ENCODE peak calls at places on chromosomes 4 and X, in four cellular contexts. K, R, H and Z are unnamed samples.

GRCh38 chr4:47203593-47203992 is 172.2 kb downstream of the GABRB1 start:
- DNase-seq in K (no peak), R (no peak), H (no peak), Z (no peak)

GRCh38 chr4:144782345-144782744 is 136.4 kb downstream of the HHIP start:
- DNase-seq in K (no peak), R (no peak), H (no peak), Z (peak)

GRCh38 chr4:48557478-48557877 is 67.4 kb downstream of the ZAR1 start:
- DNase-seq in K (no peak), R (no peak), H (peak), Z (peak)

GRCh38 chr4:26020083-26020668 is 106.2 kb downstream of the SMIM20 start:
- DNase-seq in K (no peak), R (no peak), H (peak), Z (no peak)

GRCh38 chr4:110292994-110293744 is 94.8 kb upstream of the ELOVL6 start:
- DNase-seq in K (no peak), R (no peak), H (no peak), Z (no peak)

GRCh38 chr4:147984065-147984777 is 252.3 kb downstream of the ARHGAP10 start:
- DNase-seq in K (peak), R (peak), H (peak), Z (peak)

GRCh38 chr4:1298461-1298860 is 8.8 kb downstream of the MAEA start:
- DNase-seq in K (no peak), R (no peak), H (no peak), Z (no peak)

GRCh38 chr4:3437582-3437936 is 4.2 kb upstream of the HGFAC start:
- DNase-seq in K (no peak), R (no peak), H (no peak), Z (no peak)

GRCh38 chrX:105552395-105552794 is 269.9 kb upstream of the NRK start:
- DNase-seq in K (no peak), R (no peak), H (no peak), Z (no peak)

GRCh38 chrX:6460893-6461490 is 73.9 kb downstream of the VCX3A start:
- DNase-seq in K (no peak), R (no peak), H (no peak), Z (no peak)

GRCh38 chr4:1713003-1713397 is 881 bp upstream of the SLBP start:
- DNase-seq in K (no peak), R (no peak), H (no peak), Z (peak)

GRCh38 chr4:163448541-163449203 is 24.9 kb downstream of the TKTL2 start:
- DNase-seq in K (no peak), R (no peak), H (no peak), Z (no peak)

GRCh38 chrX:108447303-108447702 is 7.7 kb downstream of the COL4A5 start:
- DNase-seq in K (no peak), R (no peak), H (no peak), Z (no peak)

GRCh38 chr4:113821851-113822250 is 60.3 kb upstream of the CAMK2D start:
- DNase-seq in K (no peak), R (no peak), H (no peak), Z (no peak)

GRCh38 chrX:150704030-150704613 is 10.9 kb downstream of the MTMR1 start:
- DNase-seq in K (no peak), R (no peak), H (peak), Z (no peak)

GRCh38 chr4:154838694-154839093 is 57.6 kb downstream of the RBM46 start:
- DNase-seq in K (no peak), R (no peak), H (no peak), Z (no peak)

GRCh38 chr4:140851032-140851636 is 94.9 kb upstream of the TBC1D9 start:
- DNase-seq in K (peak), R (peak), H (no peak), Z (peak)

GRCh38 chr4:127857641-127858040 is 23.1 kb upstream of the PLK4 start:
- DNase-seq in K (no peak), R (no peak), H (no peak), Z (no peak)

GRCh38 chr4:79917246-79917645 is 155.8 kb downstream of the ANTXR2 start:
- DNase-seq in K (peak), R (peak), H (peak), Z (no peak)

GRCh38 chr4:6478546-6479220 is 6.3 kb upstream of the PPP2R2C start:
- DNase-seq in K (no peak), R (no peak), H (no peak), Z (no peak)

GRCh38 chrX:18895157-18895952 is 88.6 kb downstream of the PHKA2 start:
- DNase-seq in K (no peak), R (no peak), H (no peak), Z (no peak)

GRCh38 chr4:127188847-127189246 is 443.9 kb upstream of the INTU start:
- DNase-seq in K (no peak), R (no peak), H (no peak), Z (peak)

GRCh38 chr4:146087856-146088255 is 87.7 kb upstream of the LSM6 start:
- DNase-seq in K (no peak), R (no peak), H (no peak), Z (no peak)

GRCh38 chr4:106034751-106035150 is 139.5 kb downstream of the NPNT start:
- DNase-seq in K (no peak), R (no peak), H (no peak), Z (no peak)

GRCh38 chrX:74250574-74250973 is 53.4 kb upstream of the ZCCHC13 start:
- DNase-seq in K (no peak), R (no peak), H (no peak), Z (no peak)

GRCh38 chr4:112951362-112951962 is 98.0 kb upstream of the ANK2 start:
- DNase-seq in K (no peak), R (no peak), H (no peak), Z (no peak)

GRCh38 chr4:177239878-177240277 is 69.8 kb upstream of the NEIL3 start:
- DNase-seq in K (no peak), R (no peak), H (no peak), Z (no peak)

GRCh38 chr4:69518543-69519198 is 23.0 kb upstream of the UGT2B4 start:
- DNase-seq in K (no peak), R (no peak), H (no peak), Z (no peak)

GRCh38 chrX:23592741-23593140 is 74.6 kb upstream of the PRDX4 start:
- DNase-seq in K (no peak), R (no peak), H (no peak), Z (no peak)

GRCh38 chr4:120557372-120557771 is 365.2 kb downstream of the PRDM5 start:
- DNase-seq in K (no peak), R (no peak), H (no peak), Z (no peak)

GRCh38 chr4:55732864-55733263 is 86.7 kb upstream of the EXOC1L start:
- DNase-seq in K (no peak), R (no peak), H (no peak), Z (no peak)

GRCh38 chr4:73653695-73654106 is 33.5 kb upstream of the RASSF6 start:
- DNase-seq in K (peak), R (peak), H (no peak), Z (peak)

GRCh38 chrX:101136235-101136634 is 38.2 kb downstream of the CENPI start:
- DNase-seq in K (no peak), R (no peak), H (no peak), Z (no peak)

GRCh38 chrX:153778684-153779101 is 2.1 kb upstream of the SRPK3 start:
- DNase-seq in K (no peak), R (no peak), H (no peak), Z (no peak)

GRCh38 chrX:84893897-84894296 is 109.8 kb upstream of the APOOL start:
- DNase-seq in K (no peak), R (no peak), H (no peak), Z (no peak)

GRCh38 chr4:112213850-112214249 is 17.7 kb upstream of the AP1AR start:
- DNase-seq in K (no peak), R (no peak), H (no peak), Z (no peak)

GRCh38 chr4:169256101-169256612 is 14.6 kb downstream of the SH3RF1 start:
- DNase-seq in K (no peak), R (no peak), H (no peak), Z (no peak)

GRCh38 chr4:147589586-147589985 is 27.6 kb upstream of the TMEM184C start:
- DNase-seq in K (no peak), R (no peak), H (no peak), Z (no peak)